ENCODE peak calls at places on chromosome 19, in seven cellular contexts. L, A, Y, Z, J, F and N are unnamed samples.

GRCh38 chr19:10333758-10334339 is 520 bp upstream of the RAVER1 start:
- DNase-seq in L (no peak), A (no peak), Y (peak; percentile 63), Z (no peak), J (no peak), F (no peak), N (no peak)

GRCh38 chr19:45350477-45351058 is 10.0 kb downstream of the KLC3 start:
- DNase-seq in L (no peak), A (no peak), Y (no peak), Z (no peak), J (peak; percentile 32), F (no peak), N (no peak)

GRCh38 chr19:42197375-42197817 is 20.1 kb downstream of the DEDD2 start:
- DNase-seq in L (no peak), A (no peak), Y (no peak), Z (no peak), J (no peak), F (no peak), N (no peak)

GRCh38 chr19:18903146-18904056 is 7.4 kb upstream of the CERS1 start:
- DNase-seq in L (no peak), A (no peak), Y (no peak), Z (no peak), J (no peak), F (no peak), N (no peak)

GRCh38 chr19:45125360-45125759 is 32.4 kb downstream of the PPP1R37 start:
- DNase-seq in L (no peak), A (no peak), Y (no peak), Z (no peak), J (no peak), F (no peak), N (no peak)

GRCh38 chr19:49929121-49929610 is at the start of the genes ATF5 and NUP62:
- DNase-seq in L (peak; percentile 59), A (peak; percentile 98), Y (peak; percentile 97), Z (peak; percentile 80), J (peak; percentile 98), F (peak; percentile 46), N (peak; percentile 88)

GRCh38 chr19:46303702-46304397 is 7.0 kb downstream of the HIF3A start:
- DNase-seq in L (peak; percentile 92), A (peak; percentile 93), Y (peak; percentile 99), Z (no peak), J (peak; percentile 82), F (no peak), N (peak; percentile 96)

GRCh38 chr19:11137542-11138384 is 17.8 kb downstream of the SPC24 start:
- DNase-seq in L (no peak), A (peak; percentile 76), Y (peak; percentile 79), Z (peak; percentile 75), J (peak; percentile 90), F (no peak), N (peak; percentile 84)

GRCh38 chr19:45767881-45768643 is 990 bp downstream of the SIX5 start:
- DNase-seq in L (no peak), A (peak; percentile 67), Y (peak; percentile 79), Z (peak; percentile 41), J (peak; percentile 67), F (no peak), N (peak; percentile 23)

GRCh38 chr19:15702590-15702930 is 25.3 kb upstream of the OR10H2 start:
- DNase-seq in L (peak; percentile 16), A (peak; percentile 28), Y (no peak), Z (peak; percentile 83), J (peak; percentile 31), F (no peak), N (peak; percentile 51)

GRCh38 chr19:51467864-51468544 is 9.8 kb upstream of the SIGLEC8 start:
- DNase-seq in L (no peak), A (peak; percentile 69), Y (no peak), Z (no peak), J (no peak), F (no peak), N (no peak)

GRCh38 chr19:21109116-21109515 is 27.1 kb downstream of the ZNF714 start:
- DNase-seq in L (no peak), A (no peak), Y (no peak), Z (no peak), J (no peak), F (no peak), N (no peak)

GRCh38 chr19:36604656-36605100 is 435 bp upstream of the ZNF382 start:
- DNase-seq in L (no peak), A (no peak), Y (no peak), Z (peak; percentile 54), J (peak; percentile 81), F (peak; percentile 30), N (peak; percentile 24)

GRCh38 chr19:5926641-5927438 is 12.8 kb downstream of the CAPS start:
- DNase-seq in L (no peak), A (no peak), Y (no peak), Z (no peak), J (peak; percentile 83), F (no peak), N (no peak)

GRCh38 chr19:31270897-31271568 is 78.2 kb downstream of the TSHZ3 start:
- DNase-seq in L (no peak), A (no peak), Y (no peak), Z (no peak), J (no peak), F (no peak), N (no peak)

GRCh38 chr19:5534787-5535586 is 32.8 kb downstream of the TINCR start:
- DNase-seq in L (peak; percentile 77), A (peak; percentile 68), Y (peak; percentile 89), Z (no peak), J (peak; percentile 44), F (no peak), N (peak; percentile 21)

GRCh38 chr19:48258350-48258749 is 2.6 kb upstream of the CARD8 start:
- DNase-seq in L (no peak), A (no peak), Y (no peak), Z (no peak), J (no peak), F (no peak), N (no peak)

GRCh38 chr19:35177377-35178274 is 23.1 kb downstream of the FXYD5 start:
- DNase-seq in L (no peak), A (no peak), Y (no peak), Z (no peak), J (no peak), F (no peak), N (no peak)

GRCh38 chr19:32837531-32837930 is 32.0 kb downstream of the SLC7A9 start:
- DNase-seq in L (no peak), A (no peak), Y (no peak), Z (no peak), J (no peak), F (no peak), N (no peak)

GRCh38 chr19:34365463-34366401 is 736 bp downstream of the GPI start:
- DNase-seq in L (no peak), A (peak; percentile 63), Y (peak; percentile 60), Z (no peak), J (peak; percentile 67), F (no peak), N (peak; percentile 27)

GRCh38 chr19:41456342-41456918 is 13.5 kb downstream of the ERICH4 start:
- DNase-seq in L (no peak), A (no peak), Y (no peak), Z (no peak), J (no peak), F (no peak), N (no peak)

GRCh38 chr19:10517361-10517759 is at the start of gene S1PR5:
- DNase-seq in L (no peak), A (peak; percentile 70), Y (no peak), Z (no peak), J (peak; percentile 70), F (no peak), N (no peak)

GRCh38 chr19:36093687-36094086 is 17.3 kb upstream of the OVOL3 start:
- DNase-seq in L (no peak), A (no peak), Y (no peak), Z (no peak), J (no peak), F (no peak), N (no peak)

GRCh38 chr19:39966617-39967016 is 4.3 kb upstream of the PSMC4 start:
- DNase-seq in L (no peak), A (no peak), Y (no peak), Z (no peak), J (no peak), F (no peak), N (no peak)

GRCh38 chr19:39969681-39970423 is 1.1 kb upstream of the PSMC4 start:
- DNase-seq in L (no peak), A (no peak), Y (no peak), Z (no peak), J (no peak), F (no peak), N (no peak)

GRCh38 chr19:39969266-39969665 is 1.7 kb upstream of the PSMC4 start:
- DNase-seq in L (no peak), A (no peak), Y (no peak), Z (peak; percentile 14), J (no peak), F (no peak), N (no peak)

GRCh38 chr19:39968789-39969188 is 2.2 kb upstream of the PSMC4 start:
- DNase-seq in L (no peak), A (no peak), Y (no peak), Z (no peak), J (no peak), F (no peak), N (no peak)

GRCh38 chr19:39967561-39967960 is 3.4 kb upstream of the PSMC4 start:
- DNase-seq in L (no peak), A (no peak), Y (no peak), Z (no peak), J (no peak), F (no peak), N (no peak)
- TF ChIP-seq JUND in L (no peak), A (no peak), Y (no peak), Z (no peak), J (no peak), F (no peak), N (no peak)

DNA sequence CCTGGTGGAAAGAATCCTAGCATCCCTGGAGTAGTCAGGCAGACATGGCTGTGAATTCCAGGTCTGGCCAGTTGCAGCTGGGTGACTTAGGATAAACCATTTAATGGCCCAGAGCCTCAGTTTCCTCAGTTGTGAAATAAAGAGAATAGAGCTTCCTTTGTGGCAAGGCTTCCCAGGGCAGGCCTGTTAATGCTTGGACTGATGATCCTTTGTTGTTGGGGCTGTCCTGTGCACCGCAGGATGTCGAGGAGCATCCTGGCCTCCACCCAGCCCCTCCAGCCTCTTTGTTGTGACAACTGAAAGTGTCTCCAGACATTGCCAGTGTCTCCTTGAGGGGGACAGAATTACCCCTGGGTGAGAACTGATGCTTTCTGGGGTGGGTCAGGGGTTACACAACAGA is 16.3 kb downstream of the LYL1 start:
- DNase-seq in L (no peak), A (no peak), Y (no peak), Z (no peak), J (no peak), F (no peak), N (no peak)
- TF ChIP-seq JUND in L (no peak), A (no peak), Y (no peak), Z (no peak), J (no peak), F (no peak), N (no peak)

GRCh38 chr19:28744014-28744413 is 468.9 kb downstream of the UQCRFS1 start:
- DNase-seq in L (no peak), A (no peak), Y (no peak), Z (no peak), J (no peak), F (no peak), N (no peak)
- TF ChIP-seq JUND in L (no peak), A (no peak), Y (no peak), Z (no peak), J (no peak), F (no peak), N (no peak)

DNA sequence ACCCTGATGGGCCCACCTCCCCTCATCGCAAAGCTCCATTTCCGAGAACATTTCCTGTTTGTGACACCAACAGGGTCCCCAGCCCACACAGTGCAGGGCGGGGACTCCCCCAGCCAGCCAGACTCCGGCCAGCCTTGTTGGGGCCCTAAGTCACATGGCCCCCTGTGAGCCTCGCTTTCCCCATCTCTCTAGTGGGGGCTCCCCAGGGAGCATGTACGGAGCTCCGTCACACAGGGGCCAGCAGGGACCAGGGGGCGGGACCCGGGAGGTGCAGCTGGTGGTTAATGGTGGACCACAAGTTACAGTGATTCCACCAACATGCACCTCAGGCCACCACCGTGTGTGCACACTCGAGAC is 1.7 kb downstream of the TBXA2R start:
- DNase-seq in L (no peak), A (no peak), Y (no peak), Z (no peak), J (no peak), F (peak; percentile 11), N (no peak)
- TF ChIP-seq JUND in L (no peak), A (no peak), Y (no peak), Z (no peak), J (no peak), F (no peak), N (no peak)